ENCODE peak calls at places on chromosomes 7 and 10, in eight cellular contexts. W is fibroblast of the aortic adventitia, O is fibroblast of lung, M is D721Med, T is HCT116, F is lung, Y is esophagus squamous epithelium, P is kidney epithelial cell. S is an unnamed sample.

GRCh38 chr7:83832009-83832408 is 183.1 kb upstream of the SEMA3E start:
- DNase-seq in W (no peak), O (no peak), M (no peak), T (no peak), F (no peak), Y (no peak), P (no peak), S (no peak)

GRCh38 chr10:79090134-79090803 is 21.5 kb downstream of the ZMIZ1 start:
- DNase-seq in W (peak), O (no peak), M (no peak), T (no peak), F (no peak), Y (no peak), P (no peak), S (no peak)

GRCh38 chr10:114970515-114970914 is 32.5 kb downstream of the TRUB1 start:
- DNase-seq in W (no peak), O (no peak), M (no peak), T (no peak), F (no peak), Y (no peak), P (no peak), S (no peak)

GRCh38 chr7:85449478-85449877 is 262.6 kb upstream of the SEMA3D start:
- DNase-seq in W (no peak), O (no peak), M (no peak), T (no peak), F (no peak), Y (no peak), P (no peak), S (no peak)

GRCh38 chr7:25861704-25862253 is 290.2 kb upstream of the NFE2L3 start:
- DNase-seq in W (no peak), O (no peak), M (no peak), T (no peak), F (no peak), Y (no peak), P (no peak), S (no peak)

GRCh38 chr10:112915590-112916572 is 34.2 kb upstream of the TCF7L2 start:
- DNase-seq in W (peak), O (peak), M (no peak), T (peak), F (no peak), Y (no peak), P (peak), S (no peak)

GRCh38 chr7:30559566-30559965 is 35.1 kb upstream of the GARS1 start:
- DNase-seq in W (peak), O (no peak), M (no peak), T (no peak), F (no peak), Y (no peak), P (no peak), S (no peak)

GRCh38 chr10:30056281-30056680 is 3.1 kb downstream of the JCAD start:
- DNase-seq in W (peak), O (no peak), M (no peak), T (no peak), F (no peak), Y (no peak), P (no peak), S (no peak)

GRCh38 chr7:155700847-155701246 is 56.4 kb downstream of the RBM33 start:
- DNase-seq in W (no peak), O (no peak), M (no peak), T (no peak), F (no peak), Y (no peak), P (no peak), S (no peak)

GRCh38 chr10:107544706-107545520 is 380.4 kb upstream of the SORCS1 start:
- DNase-seq in W (no peak), O (no peak), M (no peak), T (no peak), F (no peak), Y (no peak), P (no peak), S (no peak)

GRCh38 chr7:29935111-29935510 is 54.5 kb downstream of the SCRN1 start:
- DNase-seq in W (peak), O (no peak), M (no peak), T (no peak), F (no peak), Y (no peak), P (no peak), S (no peak)

GRCh38 chr10:1737222-1738061 is at the start of gene ADARB2:
- DNase-seq in W (no peak), O (no peak), M (peak), T (no peak), F (no peak), Y (no peak), P (peak), S (no peak)

GRCh38 chr7:40105879-40106473 is 28.4 kb downstream of the MPLKIP start:
- DNase-seq in W (no peak), O (peak), M (no peak), T (no peak), F (no peak), Y (no peak), P (no peak), S (no peak)

GRCh38 chr7:153399554-153399940 is 640.0 kb downstream of the ACTR3B start:
- DNase-seq in W (no peak), O (no peak), M (no peak), T (no peak), F (no peak), Y (no peak), P (no peak), S (no peak)

GRCh38 chr7:16644987-16645592 is 464 bp downstream of the ANKMY2 start:
- DNase-seq in W (peak), O (peak), M (no peak), T (no peak), F (peak), Y (no peak), P (no peak), S (no peak)

GRCh38 chr7:74115326-74115725 is 31.7 kb downstream of the LIMK1 start:
- DNase-seq in W (no peak), O (no peak), M (no peak), T (no peak), F (no peak), Y (no peak), P (no peak), S (no peak)

GRCh38 chr10:32245760-32246159 is 101.2 kb downstream of the EPC1 start:
- DNase-seq in W (no peak), O (no peak), M (no peak), T (no peak), F (no peak), Y (no peak), P (no peak), S (no peak)

GRCh38 chr7:151129141-151129835 is 38.2 kb downstream of the GBX1 start:
- DNase-seq in W (no peak), O (no peak), M (no peak), T (no peak), F (no peak), Y (no peak), P (no peak), S (no peak)

GRCh38 chr10:6055929-6056328 is 6.2 kb downstream of the IL2RA start:
- DNase-seq in W (no peak), O (no peak), M (no peak), T (no peak), F (no peak), Y (no peak), P (no peak), S (no peak)

GRCh38 chr7:24715661-24716479 is 41.4 kb downstream of the GSDME start:
- DNase-seq in W (no peak), O (peak), M (no peak), T (peak), F (peak), Y (no peak), P (no peak), S (no peak)

GRCh38 chr10:77284797-77285196 is 352.8 kb downstream of the KCNMA1 start:
- DNase-seq in W (no peak), O (no peak), M (no peak), T (no peak), F (no peak), Y (no peak), P (no peak), S (no peak)

GRCh38 chr10:6269953-6270867 is 67.5 kb downstream of the PFKFB3 start:
- DNase-seq in W (no peak), O (no peak), M (no peak), T (no peak), F (no peak), Y (no peak), P (peak), S (no peak)

GRCh38 chr7:110531186-110531585 is 559.7 kb upstream of the LRRN3 start:
- DNase-seq in W (no peak), O (no peak), M (no peak), T (no peak), F (no peak), Y (no peak), P (no peak), S (no peak)

GRCh38 chr7:50673096-50673495 is 107.9 kb upstream of the DDC start:
- DNase-seq in W (no peak), O (no peak), M (no peak), T (no peak), F (no peak), Y (no peak), P (no peak), S (no peak)

GRCh38 chr10:35916791-35917190 is 274.7 kb upstream of the FZD8 start:
- DNase-seq in W (no peak), O (no peak), M (no peak), T (no peak), F (no peak), Y (no peak), P (no peak), S (no peak)

GRCh38 chr10:133151528-133151927 is 8.5 kb upstream of the KNDC1 start:
- DNase-seq in W (no peak), O (no peak), M (no peak), T (no peak), F (no peak), Y (no peak), P (no peak), S (no peak)

GRCh38 chr10:127935115-127935561 is 28.2 kb downstream of the PTPRE start:
- DNase-seq in W (no peak), O (peak), M (no peak), T (no peak), F (no peak), Y (no peak), P (no peak), S (peak)

GRCh38 chr7:115306541-115306940 is 384.6 kb downstream of the MDFIC start:
- DNase-seq in W (no peak), O (no peak), M (no peak), T (no peak), F (no peak), Y (no peak), P (no peak), S (no peak)

GRCh38 chr10:69338547-69339450 is 60.5 kb downstream of the HK1 start:
- DNase-seq in W (peak), O (no peak), M (no peak), T (no peak), F (no peak), Y (no peak), P (no peak), S (no peak)

GRCh38 chr7:125833839-125834238 is 904.2 kb upstream of the POT1 start:
- DNase-seq in W (no peak), O (no peak), M (no peak), T (no peak), F (no peak), Y (no peak), P (no peak), S (no peak)

GRCh38 chr7:73881352-73882059 is 20.5 kb downstream of the TMEM270 start:
- DNase-seq in W (no peak), O (no peak), M (no peak), T (no peak), F (no peak), Y (no peak), P (no peak), S (no peak)

GRCh38 chr7:74097937-74098614 is 14.5 kb downstream of the LIMK1 start:
- DNase-seq in W (peak), O (peak), M (peak), T (no peak), F (no peak), Y (no peak), P (peak), S (peak)

GRCh38 chr10:132634241-132634946 is 96.8 kb downstream of the INPP5A start:
- DNase-seq in W (no peak), O (no peak), M (no peak), T (no peak), F (no peak), Y (no peak), P (no peak), S (no peak)

GRCh38 chr10:42992156-42992956 is 84.5 kb upstream of the RET start:
- DNase-seq in W (no peak), O (no peak), M (no peak), T (no peak), F (no peak), Y (no peak), P (no peak), S (no peak)

GRCh38 chr7:157943561-157943960 is 606.8 kb downstream of the DNAJB6 start:
- DNase-seq in W (no peak), O (no peak), M (no peak), T (no peak), F (no peak), Y (no peak), P (no peak), S (no peak)

GRCh38 chr10:73969224-73969811 is 28.6 kb upstream of the VCL start:
- DNase-seq in W (no peak), O (no peak), M (no peak), T (no peak), F (no peak), Y (no peak), P (no peak), S (no peak)

GRCh38 chr10:80412521-80412920 is 4.2 kb downstream of the PRXL2A start:
- DNase-seq in W (no peak), O (no peak), M (no peak), T (no peak), F (no peak), Y (no peak), P (no peak), S (no peak)

GRCh38 chr7:141544831-141545230 is 6.4 kb upstream of the AGK start:
- DNase-seq in W (no peak), O (no peak), M (no peak), T (no peak), F (no peak), Y (no peak), P (no peak), S (no peak)

GRCh38 chr7:6489612-6490011 is 41.9 kb upstream of the DAGLB start:
- DNase-seq in W (no peak), O (no peak), M (no peak), T (peak), F (no peak), Y (no peak), P (no peak), S (no peak)
- TF ChIP-seq CTCF in W (no peak), O (no peak), M (no peak), T (peak), F (no peak), Y (no peak), P (no peak), S (no peak)

DNA sequence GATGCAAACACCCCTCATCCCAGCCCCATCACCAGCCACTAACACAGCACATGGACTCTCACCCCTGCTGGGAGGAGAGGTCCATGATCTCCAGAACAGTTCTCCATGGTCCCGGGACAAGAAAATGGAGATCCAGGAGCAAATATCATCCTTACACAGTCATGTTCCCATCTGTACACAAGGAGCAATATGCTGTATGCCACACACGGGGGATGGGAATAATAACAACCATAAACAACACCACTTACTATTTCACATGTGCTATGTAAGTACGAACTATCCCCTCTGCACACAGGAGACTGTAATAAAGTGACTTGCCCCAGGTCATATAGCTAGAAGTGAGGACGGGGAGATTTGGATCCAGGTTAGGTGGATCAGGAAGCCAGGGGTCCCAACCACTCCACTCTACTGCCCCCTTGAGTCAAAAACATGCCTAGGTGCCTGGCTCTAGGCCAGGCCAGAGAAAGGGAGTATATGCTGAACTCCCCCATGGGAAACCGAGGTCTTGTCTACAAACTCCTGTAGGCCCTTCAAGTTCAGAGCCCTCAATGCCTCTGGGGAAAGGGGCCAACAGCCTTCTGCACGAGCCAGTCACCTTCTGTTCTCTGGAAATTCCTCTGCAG is 34.1 kb downstream of the LRRC20 start:
- DNase-seq in W (peak), O (peak), M (no peak), T (no peak), F (no peak), Y (no peak), P (no peak), S (no peak)
- TF ChIP-seq CTCF in W (peak), O (peak), M (peak), T (peak), F (peak), Y (peak), P (peak), S (peak)

GRCh38 chr7:90693939-90694338 is 97.8 kb downstream of the CDK14 start:
- DNase-seq in W (no peak), O (no peak), M (no peak), T (no peak), F (no peak), Y (no peak), P (no peak), S (no peak)
- TF ChIP-seq CTCF in W (no peak), O (no peak), M (no peak), T (no peak), F (no peak), Y (no peak), P (no peak), S (no peak)

DNA sequence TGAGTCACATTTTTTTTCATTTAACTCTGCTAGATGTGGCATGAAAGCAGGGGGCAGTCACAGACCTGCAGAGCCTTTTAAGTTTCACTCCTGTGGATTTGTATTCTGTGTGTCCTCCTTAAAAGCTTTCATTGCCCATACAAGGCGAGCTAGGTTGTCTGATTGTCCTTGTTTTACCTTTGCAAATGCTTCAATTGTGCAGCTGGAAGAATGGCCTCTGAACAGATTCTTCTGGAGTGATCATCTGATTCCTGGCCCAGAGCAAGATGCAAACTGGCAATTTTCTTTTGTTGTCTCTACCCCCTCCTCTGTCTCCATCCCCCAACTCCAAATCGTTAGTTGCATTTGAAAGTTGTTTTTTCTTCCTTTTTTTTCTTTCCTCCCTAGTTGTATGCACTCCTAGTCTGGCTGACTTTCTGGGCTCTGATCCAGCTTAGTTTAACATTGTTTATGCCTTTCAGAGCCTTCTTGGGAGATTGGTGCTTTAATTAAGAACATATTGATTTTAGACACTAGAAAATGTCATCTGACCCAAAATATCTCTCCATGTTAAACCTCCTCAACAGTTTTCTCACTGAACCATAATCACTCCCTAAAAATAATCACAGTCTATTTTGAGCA is 150.2 kb downstream of the REEP3 start:
- DNase-seq in W (peak), O (peak), M (no peak), T (no peak), F (no peak), Y (no peak), P (no peak), S (peak)
- TF ChIP-seq CTCF in W (no peak), O (no peak), M (no peak), T (no peak), F (no peak), Y (no peak), P (no peak), S (no peak)

GRCh38 chr10:54415483-54415882 is 385.5 kb downstream of the PCDH15 start:
- DNase-seq in W (no peak), O (no peak), M (no peak), T (no peak), F (no peak), Y (no peak), P (no peak), S (no peak)
- TF ChIP-seq CTCF in W (no peak), O (no peak), M (no peak), T (no peak), F (no peak), Y (no peak), P (no peak), S (no peak)

GRCh38 chr10:64881257-64881656 is 1360.1 kb downstream of the REEP3 start:
- DNase-seq in W (no peak), O (no peak), M (no peak), T (no peak), F (no peak), Y (no peak), P (no peak), S (no peak)
- TF ChIP-seq CTCF in W (no peak), O (no peak), M (no peak), T (no peak), F (no peak), Y (no peak), P (no peak), S (no peak)

DNA sequence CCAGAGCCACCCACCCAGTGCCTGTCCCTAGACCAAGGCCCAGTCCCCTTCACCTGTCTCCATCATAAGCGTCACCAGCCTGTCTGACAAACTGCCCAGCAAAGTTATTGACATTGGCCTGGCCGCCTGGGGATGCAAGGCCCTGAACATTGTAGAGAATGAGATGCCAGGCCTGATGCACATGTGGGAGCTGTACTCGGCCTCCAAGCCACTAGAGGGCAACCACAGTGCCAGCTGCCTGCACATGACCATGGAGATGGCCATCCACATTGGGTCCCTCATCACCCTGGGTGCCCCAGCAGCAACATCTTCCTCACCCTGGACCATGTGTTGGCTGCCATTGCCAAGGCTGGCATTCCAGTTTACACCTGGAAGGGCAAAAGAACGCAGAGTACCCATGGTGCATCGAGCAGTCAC is 63.7 kb upstream of the ANTXRL start:
- DNase-seq in W (no peak), O (no peak), M (no peak), T (no peak), F (no peak), Y (no peak), P (no peak), S (no peak)
- TF ChIP-seq CTCF in W (no peak), O (no peak), M (peak), T (peak), F (no peak), Y (no peak), P (no peak), S (no peak)